ENCODE peak calls at places on chromosomes 7 and 10, in six cellular contexts. B is AG10803; J is hepatocyte; E is AG04450; N is CD8-positive, alpha-beta T cell; Q is cardiac fibroblast. M is an unnamed sample.

GRCh38 chr7:105594034-105594433 is 12.7 kb upstream of the EFCAB10 start:
- DNase-seq in N (no peak), B (no peak), Q (no peak), E (no peak), J (no peak), M (no peak)

GRCh38 chr7:95915731-95916130 is 143.4 kb downstream of the DYNC1I1 start:
- DNase-seq in E (no peak), N (no peak), Q (no peak), J (no peak), B (no peak), M (no peak)

GRCh38 chr7:22433710-22434460 is 66.1 kb downstream of the STEAP1B start:
- DNase-seq in E (no peak), Q (peak), B (peak), N (no peak), J (no peak), M (no peak)

GRCh38 chr10:111430070-111430469 is 353.2 kb downstream of the ADRA2A start:
- DNase-seq in J (no peak), N (no peak), Q (no peak), E (no peak), B (no peak), M (no peak)

GRCh38 chr10:111821876-111822275 is 361.7 kb downstream of the GPAM start:
- DNase-seq in B (no peak), E (no peak), Q (no peak), N (no peak), J (no peak), M (no peak)

GRCh38 chr7:47403341-47403866 is 178.5 kb downstream of the TNS3 start:
- DNase-seq in B (no peak), Q (no peak), N (no peak), J (no peak), E (no peak), M (no peak)

GRCh38 chr7:45918556-45918955 is 2.5 kb downstream of the IGFBP3 start:
- DNase-seq in N (no peak), E (no peak), J (no peak), Q (no peak), B (no peak), M (no peak)

GRCh38 chr10:58400609-58401008 is 15.4 kb downstream of the TFAM start:
- DNase-seq in N (no peak), J (no peak), Q (peak), E (no peak), B (no peak), M (no peak)

GRCh38 chr7:132251327-132251659 is 325.0 kb downstream of the PLXNA4 start:
- DNase-seq in J (peak), Q (peak), N (no peak), E (no peak), B (no peak), M (no peak)

GRCh38 chr7:2820508-2820934 is 23.6 kb downstream of the GNA12 start:
- DNase-seq in Q (peak), E (peak), J (peak), B (peak), N (no peak), M (no peak)

GRCh38 chr7:37054631-37055300 is 330.5 kb upstream of the AOAH start:
- DNase-seq in E (no peak), N (no peak), B (no peak), J (no peak), Q (peak), M (no peak)

GRCh38 chr10:78277734-78278404 is 244.2 kb downstream of the RPS24 start:
- DNase-seq in J (peak), N (no peak), Q (peak), E (no peak), B (peak), M (no peak)

GRCh38 chr10:130244031-130244927 is 108.1 kb downstream of the GLRX3 start:
- DNase-seq in B (no peak), J (no peak), Q (no peak), E (no peak), N (no peak), M (no peak)

GRCh38 chr7:114182837-114183236 is 231.8 kb upstream of the FOXP2 start:
- DNase-seq in J (peak), N (no peak), E (no peak), Q (peak), B (no peak), M (no peak)

GRCh38 chr10:106942035-106942662 is 222.4 kb downstream of the SORCS1 start:
- DNase-seq in N (no peak), E (no peak), J (peak), B (no peak), Q (no peak), M (no peak)

GRCh38 chr10:103854687-103855423 is 521 bp downstream of the SH3PXD2A start:
- DNase-seq in B (peak), E (no peak), Q (no peak), N (no peak), J (peak), M (peak)

GRCh38 chr10:92696606-92697383 is 7.0 kb downstream of the HHEX start:
- DNase-seq in B (no peak), Q (no peak), E (no peak), N (no peak), J (no peak), M (no peak)

GRCh38 chr7:78501064-78501463 is 702.5 kb downstream of the PHTF2 start:
- DNase-seq in B (no peak), E (no peak), J (no peak), N (no peak), Q (no peak), M (no peak)

GRCh38 chr7:10739401-10739800 is 234.3 kb upstream of the PHF14 start:
- DNase-seq in J (no peak), Q (no peak), B (no peak), E (no peak), N (no peak), M (no peak)

GRCh38 chr7:128910569-128910945 is at the start of gene KCP:
- DNase-seq in B (no peak), J (no peak), Q (no peak), E (no peak), N (no peak), M (peak)

GRCh38 chr10:112115781-112116385 is 67.7 kb downstream of the GPAM start:
- DNase-seq in B (peak), E (no peak), J (peak), N (peak), Q (peak), M (peak)

GRCh38 chr10:127145173-127145572 is 51.2 kb downstream of the INSYN2A start:
- DNase-seq in N (no peak), Q (no peak), B (peak), E (peak), J (no peak), M (no peak)

GRCh38 chr7:114647518-114647917 is 232.9 kb downstream of the FOXP2 start:
- DNase-seq in Q (no peak), N (no peak), B (no peak), J (no peak), E (no peak), M (no peak)

GRCh38 chr10:87696922-87697714 is 37.4 kb downstream of the PAPSS2 start:
- DNase-seq in J (no peak), B (no peak), Q (no peak), E (no peak), N (no peak), M (no peak)

GRCh38 chr7:437293-438280 is 82.1 kb downstream of the PDGFA start:
- DNase-seq in Q (no peak), J (no peak), B (no peak), E (no peak), N (no peak), M (peak)

GRCh38 chr7:19146699-19147098 is 1.5 kb upstream of the FERD3L start:
- DNase-seq in N (no peak), J (peak), E (no peak), B (no peak), Q (peak), M (peak)

GRCh38 chr10:97320480-97321031 is 1.5 kb downstream of the FRAT1 start:
- DNase-seq in E (no peak), J (no peak), B (no peak), N (no peak), Q (no peak), M (peak)

GRCh38 chr10:79112898-79113431 is 44.2 kb downstream of the ZMIZ1 start:
- DNase-seq in B (peak), J (peak), Q (peak), E (no peak), N (no peak), M (no peak)

GRCh38 chr10:103653581-103654020 is 160.1 kb downstream of the NEURL1 start:
- DNase-seq in E (no peak), N (no peak), Q (no peak), B (no peak), J (no peak), M (no peak)

GRCh38 chr10:43228783-43229207 is 38.1 kb downstream of the RASGEF1A start:
- DNase-seq in E (no peak), J (no peak), B (no peak), N (no peak), Q (no peak), M (peak)

GRCh38 chr7:80087051-80087767 is 47.4 kb upstream of the GNAI1 start:
- DNase-seq in Q (peak), J (no peak), E (peak), N (no peak), B (peak), M (no peak)

GRCh38 chr7:14978687-14979086 is 76.1 kb upstream of the DGKB start:
- DNase-seq in E (no peak), N (no peak), B (no peak), J (no peak), Q (no peak), M (no peak)

GRCh38 chr10:11595395-11595692 is 16.1 kb downstream of the USP6NL start:
- DNase-seq in N (no peak), B (peak), Q (peak), E (no peak), J (no peak), M (no peak)

GRCh38 chr7:157276731-157277562 is 59.9 kb upstream of the DNAJB6 start:
- DNase-seq in N (no peak), Q (peak), J (no peak), B (peak), E (no peak), M (no peak)

GRCh38 chr7:1535100-1535458 is 4.6 kb downstream of the MAFK start:
- DNase-seq in N (no peak), E (no peak), B (no peak), J (no peak), Q (no peak), M (no peak)

GRCh38 chr10:74153123-74153522 is 2.1 kb downstream of the ADK start:
- DNase-seq in B (peak), Q (peak), J (no peak), E (no peak), N (no peak), M (no peak)
- TF ChIP-seq CTCF in B (peak), Q (peak), J (peak), E (peak), N (no peak), M (no peak)

GRCh38 chr7:90309872-90310271 is 11.2 kb downstream of the FAM237B start:
- DNase-seq in E (no peak), J (no peak), N (no peak), Q (no peak), B (no peak), M (no peak)

GRCh38 chr7:90313908-90314307 is 7.2 kb downstream of the FAM237B start:
- DNase-seq in B (no peak), Q (no peak), J (no peak), E (no peak), N (no peak), M (no peak)

GRCh38 chr7:90311185-90311584 is 9.9 kb downstream of the FAM237B start:
- DNase-seq in Q (no peak), B (no peak), J (no peak), N (no peak), E (no peak), M (no peak)

GRCh38 chr7:90312745-90313144 is 8.4 kb downstream of the FAM237B start:
- DNase-seq in Q (peak), J (no peak), E (no peak), N (no peak), B (peak), M (no peak)
- TF ChIP-seq CTCF in Q (peak), J (peak), E (peak), N (peak), B (peak), M (no peak)

GRCh38 chr10:109974509-109975191 is 33.1 kb upstream of the ADD3 start:
- DNase-seq in B (no peak), Q (peak), J (peak), N (no peak), E (no peak), M (no peak)
- TF ChIP-seq CTCF in B (no peak), Q (no peak), J (no peak), N (no peak), E (no peak), M (no peak)

GRCh38 chr10:31322647-31323046 is 3.6 kb downstream of the ZEB1 start:
- DNase-seq in B (peak), N (no peak), Q (peak), J (no peak), E (no peak), M (no peak)
- TF ChIP-seq CTCF in B (peak), N (no peak), Q (peak), J (peak), E (peak), M (no peak)

GRCh38 chr7:93551063-93551895 is 23.2 kb downstream of the CALCR start:
- DNase-seq in B (peak), J (peak), Q (peak), E (peak), N (no peak), M (no peak)
- TF ChIP-seq CTCF in B (peak), J (peak), Q (peak), E (peak), N (peak), M (peak)

GRCh38 chr7:44213206-44213871 is 12.6 kb downstream of the YKT6 start:
- DNase-seq in B (no peak), J (no peak), Q (no peak), E (no peak), N (no peak), M (no peak)

GRCh38 chr7:44215531-44215930 is 14.8 kb downstream of the YKT6 start:
- DNase-seq in Q (no peak), E (no peak), J (no peak), B (no peak), N (no peak), M (no peak)

GRCh38 chr7:44216019-44216418 is 15.2 kb downstream of the YKT6 start:
- DNase-seq in N (no peak), Q (no peak), E (no peak), B (no peak), J (no peak), M (no peak)

GRCh38 chr7:44212581-44213184 is 11.9 kb downstream of the YKT6 start:
- DNase-seq in Q (no peak), N (no peak), J (no peak), B (no peak), E (no peak), M (no peak)

GRCh38 chr7:44213872-44214595 is 13.3 kb downstream of the YKT6 start:
- DNase-seq in N (no peak), E (no peak), J (peak), B (peak), Q (peak), M (peak)
- TF ChIP-seq CTCF in N (no peak), E (peak), J (peak), B (peak), Q (peak), M (peak)

GRCh38 chr7:141876371-141876770 is 35.1 kb upstream of the PRSS37 start:
- DNase-seq in J (no peak), E (no peak), N (no peak), Q (no peak), B (no peak), M (no peak)
- TF ChIP-seq CTCF in J (no peak), E (no peak), N (no peak), Q (no peak), B (no peak), M (no peak)

DNA sequence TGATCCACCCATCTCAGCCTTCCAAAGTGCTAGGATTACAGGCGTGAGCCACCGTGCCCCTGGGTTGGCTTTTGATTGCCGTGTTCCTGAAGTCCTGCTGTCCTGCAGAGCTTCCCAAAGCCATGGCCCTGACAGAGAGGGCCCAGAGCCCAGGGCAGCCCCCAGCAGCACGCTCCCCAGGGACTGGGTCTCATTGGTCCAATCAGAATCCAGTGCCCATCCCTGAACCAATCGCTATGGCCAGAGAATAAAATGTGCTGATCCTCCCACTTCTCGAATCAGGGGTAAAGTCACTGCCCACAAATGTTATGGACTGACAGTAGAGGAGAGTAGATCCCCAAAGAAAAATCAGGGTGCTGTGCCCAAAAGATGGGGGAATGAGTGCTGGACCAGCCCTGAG is 5.0 kb upstream of the C10orf105 start:
- DNase-seq in N (no peak), B (no peak), Q (no peak), E (no peak), J (no peak), M (no peak)
- TF ChIP-seq CTCF in N (no peak), B (no peak), Q (no peak), E (no peak), J (no peak), M (no peak)

GRCh38 chr10:69119896-69120295 is 4.1 kb upstream of the VPS26A start:
- DNase-seq in B (peak), E (no peak), Q (no peak), J (no peak), N (no peak), M (no peak)

GRCh38 chr10:69124558-69125121 is 662 bp downstream of the VPS26A start:
- DNase-seq in Q (peak), E (peak), B (peak), J (peak), N (peak), M (peak)

GRCh38 chr10:69125554-69125953 is 1.6 kb downstream of the VPS26A start:
- DNase-seq in E (no peak), B (no peak), J (no peak), N (no peak), Q (no peak), M (no peak)

GRCh38 chr10:69123747-69124557 is at the start of gene VPS26A:
- DNase-seq in J (peak), E (peak), Q (peak), N (peak), B (peak), M (peak)

DNA sequence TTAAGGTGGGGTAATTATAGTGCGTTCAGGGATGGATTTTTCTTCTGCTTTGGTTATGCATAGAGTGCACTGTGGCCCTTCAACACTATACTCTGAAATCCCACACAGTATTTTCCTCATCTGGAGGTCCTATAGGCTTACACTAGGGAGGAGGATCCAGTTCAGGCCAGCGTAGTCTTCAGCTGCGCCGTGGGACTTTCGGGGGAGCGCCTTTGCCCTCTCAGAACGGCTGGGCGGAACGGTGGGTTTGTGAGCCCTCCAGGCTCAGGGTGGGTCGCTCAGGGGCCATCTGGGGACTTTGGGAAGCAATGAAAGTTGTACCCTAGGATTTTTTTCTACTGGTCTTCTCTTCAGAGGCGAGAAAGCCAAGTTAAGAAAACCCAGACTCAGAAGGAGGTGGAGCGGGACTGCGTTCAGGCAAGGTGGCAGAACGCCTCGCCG is 652 bp upstream of the VPS26A start:
- DNase-seq in J (peak), N (no peak), Q (peak), E (peak), B (peak), M (peak)
- TF ChIP-seq CTCF in J (no peak), N (no peak), Q (peak), E (peak), B (peak), M (no peak)

DNA sequence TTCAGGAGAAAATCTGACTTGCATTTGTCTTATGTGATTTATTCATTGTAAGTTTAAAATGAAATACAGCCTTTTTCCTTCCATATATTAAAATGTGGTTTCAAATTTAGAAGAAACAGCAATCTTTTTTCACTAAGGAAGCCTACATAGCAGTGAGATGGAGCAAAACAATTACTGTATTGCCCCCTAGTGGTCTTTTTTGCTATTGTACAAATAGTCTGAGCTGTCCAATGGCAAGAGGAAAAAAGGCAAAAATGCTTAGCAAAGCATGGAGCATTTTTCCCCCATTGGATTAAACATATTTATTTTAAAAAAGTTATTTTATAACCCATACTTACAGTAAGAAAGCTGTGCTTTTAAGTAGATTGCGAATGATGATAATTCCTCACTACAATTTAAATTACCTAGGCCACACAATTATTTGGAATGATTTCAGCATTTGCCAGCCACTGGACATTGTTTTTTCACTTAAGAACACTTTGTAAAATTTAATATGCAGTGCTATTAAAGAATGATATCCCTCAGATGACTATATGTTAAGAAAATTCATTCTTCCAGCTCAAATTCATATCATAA is 119.5 kb downstream of the CPED1 start:
- DNase-seq in B (peak), E (no peak), N (no peak), Q (peak), J (peak), M (peak)
- TF ChIP-seq CTCF in B (peak), E (peak), N (peak), Q (peak), J (peak), M (peak)